ENCODE peak calls at places on chromosomes 12 and 14, in six cellular contexts. I, Y, N, A, R and X are unnamed samples.

GRCh38 chr12:91704446-91704845 is 441.2 kb downstream of the BTG1 start:
- DNase-seq in I (peak; percentile 81), Y (no peak), N (no peak), A (peak; percentile 75), R (no peak), X (no peak)

GRCh38 chr12:78331764-78332163 is 501.1 kb downstream of the NAV3 start:
- DNase-seq in I (no peak), Y (no peak), N (no peak), A (no peak), R (no peak), X (no peak)

GRCh38 chr14:45227566-45227965 is 25.4 kb downstream of the MIS18BP1 start:
- DNase-seq in I (no peak), Y (no peak), N (no peak), A (no peak), R (no peak), X (no peak)

GRCh38 chr12:119710941-119711551 is 43.1 kb downstream of the PRKAB1 start:
- DNase-seq in I (peak; percentile 9), Y (no peak), N (no peak), A (no peak), R (no peak), X (no peak)

GRCh38 chr12:54374555-54375257 is 9.8 kb downstream of the ZNF385A start:
- DNase-seq in I (no peak), Y (no peak), N (no peak), A (no peak), R (no peak), X (no peak)

GRCh38 chr14:26261368-26262122 is 336.3 kb downstream of the NOVA1 start:
- DNase-seq in I (no peak), Y (no peak), N (no peak), A (no peak), R (no peak), X (no peak)

GRCh38 chr14:98293527-98293926 is 978.5 kb downstream of the BCL11B start:
- DNase-seq in I (no peak), Y (no peak), N (no peak), A (peak; percentile 71), R (no peak), X (no peak)

GRCh38 chr12:66196806-66197205 is 7.8 kb downstream of the IRAK3 start:
- DNase-seq in I (no peak), Y (no peak), N (peak; percentile 40), A (no peak), R (no peak), X (no peak)

GRCh38 chr12:114399664-114400211 is 6.2 kb downstream of the TBX5 start:
- DNase-seq in I (no peak), Y (no peak), N (no peak), A (peak; percentile 3), R (peak; percentile 62), X (no peak)

GRCh38 chr14:61088081-61088480 is 107.0 kb downstream of the SLC38A6 start:
- DNase-seq in I (peak; percentile 79), Y (no peak), N (no peak), A (no peak), R (no peak), X (no peak)

GRCh38 chr14:26966942-26967341 is 369.1 kb upstream of the NOVA1 start:
- DNase-seq in I (peak; percentile 9), Y (no peak), N (no peak), A (no peak), R (no peak), X (no peak)

GRCh38 chr14:69519253-69519661 is 34.7 kb downstream of the PLEKHD1 start:
- DNase-seq in I (peak; percentile 17), Y (no peak), N (no peak), A (peak; percentile 29), R (no peak), X (no peak)

GRCh38 chr12:117587646-117588287 is 226.3 kb upstream of the NOS1 start:
- DNase-seq in I (peak; percentile 76), Y (peak; percentile 53), N (no peak), A (peak; percentile 4), R (peak; percentile 15), X (peak; percentile 40)

GRCh38 chr12:8052679-8053078 is 13.5 kb downstream of the C3AR1 start:
- DNase-seq in I (no peak), Y (no peak), N (no peak), A (no peak), R (no peak), X (no peak)

GRCh38 chr12:30508205-30508967 is 187.3 kb downstream of the IPO8 start:
- DNase-seq in I (no peak), Y (no peak), N (no peak), A (no peak), R (no peak), X (no peak)

GRCh38 chr12:56629459-56630179 is 507 bp downstream of the BAZ2A start:
- DNase-seq in I (peak; percentile 18), Y (peak; percentile 67), N (peak; percentile 46), A (peak; percentile 12), R (no peak), X (no peak)

GRCh38 chr12:99984271-99985128 is at the start of gene ANKS1B:
- DNase-seq in I (peak; percentile 49), Y (peak; percentile 63), N (peak; percentile 33), A (peak; percentile 19), R (no peak), X (peak; percentile 80)

GRCh38 chr14:68464716-68465115 is 328.2 kb downstream of the ZFP36L1 start:
- DNase-seq in I (peak; percentile 97), Y (no peak), N (no peak), A (peak; percentile 86), R (peak; percentile 94), X (no peak)

GRCh38 chr14:76081642-76082041 is 70.1 kb upstream of the GPATCH2L start:
- DNase-seq in I (no peak), Y (no peak), N (no peak), A (no peak), R (no peak), X (no peak)

GRCh38 chr12:5989621-5990020 is 44.6 kb upstream of the ANO2 start:
- DNase-seq in I (no peak), Y (no peak), N (no peak), A (no peak), R (no peak), X (no peak)

DNA sequence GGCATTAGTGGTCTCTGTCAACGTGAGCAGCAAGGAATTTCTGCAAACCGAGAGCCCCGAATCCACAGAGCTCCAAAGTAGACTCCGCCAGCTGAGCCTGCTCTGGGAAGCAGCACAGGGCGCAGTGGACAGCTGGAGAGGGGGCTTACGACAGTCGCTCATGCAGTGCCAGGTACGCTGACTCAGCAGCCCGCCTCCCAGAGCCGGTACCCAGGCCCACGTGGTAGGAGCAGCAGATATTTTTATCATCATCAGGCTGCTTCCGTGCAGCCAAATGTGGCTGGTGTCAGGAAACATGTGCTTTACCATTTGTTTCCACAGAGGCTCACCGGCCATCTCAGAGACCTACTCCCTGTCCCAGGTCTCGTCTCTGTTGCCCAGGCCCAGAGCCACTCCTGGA is 73.7 kb downstream of the ESR2 start:
- DNase-seq in I (no peak), Y (no peak), N (no peak), A (no peak), R (no peak), X (no peak)
- H3K4me3 ChIP-seq in I (no peak overlapping the region), Y (no peak overlapping the region), N (no peak overlapping the region), A (no peak overlapping the region), R (no peak overlapping the region), X (no peak overlapping the region)

GRCh38 chr14:47675239-47675488 is 241 bp downstream of the MDGA2 start:
- DNase-seq in I (no peak), Y (no peak), N (no peak), A (peak; percentile 0), R (no peak), X (no peak)

GRCh38 chr14:47674546-47675238 is 713 bp downstream of the MDGA2 start:
- DNase-seq in I (no peak), Y (no peak), N (no peak), A (no peak), R (no peak), X (no peak)

GRCh38 chr14:47675489-47676300 is at the start of gene MDGA2:
- DNase-seq in I (no peak), Y (peak; percentile 20), N (no peak), A (peak; percentile 5), R (no peak), X (no peak)

GRCh38 chr14:47676301-47676617 is 854 bp upstream of the MDGA2 start:
- DNase-seq in I (no peak), Y (no peak), N (no peak), A (no peak), R (no peak), X (no peak)

DNA sequence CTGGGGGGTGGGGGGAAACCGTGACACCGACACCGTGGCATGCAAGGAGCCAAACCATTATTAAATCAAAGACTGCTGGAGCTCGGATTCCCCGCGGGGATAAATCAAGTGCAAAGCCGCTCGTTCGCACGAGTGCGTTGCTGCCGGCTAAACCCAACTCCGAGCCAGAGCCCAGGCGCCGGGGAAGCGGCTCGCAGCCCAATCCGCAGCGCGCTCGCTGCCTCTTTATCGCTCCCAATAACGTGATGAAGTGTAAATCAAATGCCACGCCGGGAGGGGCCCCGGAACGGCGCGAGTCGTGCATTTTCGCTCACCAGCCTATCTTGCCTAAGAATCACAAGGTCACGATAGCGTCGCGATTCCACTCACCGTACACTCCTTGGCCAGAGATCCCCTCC is 1.3 kb downstream of the MDGA2 start:
- DNase-seq in I (no peak), Y (no peak), N (no peak), A (no peak), R (no peak), X (no peak)
- H3K27me3 ChIP-seq in I (peaks cover 23% of the 10 kb centered on the region), Y (no peaks in the 10 kb centered on the region), N (no peaks in the 10 kb centered on the region), A (peaks cover 23% of the 10 kb centered on the region), R (no peaks in the 10 kb centered on the region), X (no peaks in the 10 kb centered on the region)

GRCh38 chr14:84871734-84872133 is 658.2 kb upstream of the FLRT2 start:
- DNase-seq in I (no peak), Y (no peak), N (no peak), A (no peak), R (no peak), X (no peak)
- H3K4me3 ChIP-seq in I (no peak overlapping the region), Y (no peak overlapping the region), N (no peak overlapping the region), A (no peak overlapping the region), R (no peak overlapping the region), X (no peak overlapping the region)

DNA sequence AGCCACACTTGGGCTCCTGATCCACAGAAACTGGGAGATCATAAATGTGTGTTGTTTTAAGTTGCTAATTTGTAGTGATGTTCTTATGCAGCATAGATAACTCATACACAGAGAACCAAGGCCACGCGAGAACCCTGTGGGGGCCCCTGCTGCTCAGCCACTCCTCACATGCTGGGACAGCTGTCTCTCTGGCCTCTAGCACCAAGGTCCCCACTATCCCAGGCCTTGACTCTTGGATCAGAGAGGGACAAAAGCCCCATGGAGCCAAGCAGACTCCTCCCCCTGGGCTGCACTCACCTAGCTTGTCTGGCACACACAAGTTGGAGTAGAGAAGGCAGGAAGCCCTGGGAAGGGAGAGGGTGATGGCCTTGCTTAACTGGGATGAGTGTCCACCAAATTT is 11.3 kb downstream of the PLD4 start:
- DNase-seq in I (no peak), Y (no peak), N (no peak), A (peak; percentile 4), R (no peak), X (no peak)
- H3K27me3 ChIP-seq in I (no peaks in the 10 kb centered on the region), Y (no peaks in the 10 kb centered on the region), N (peaks cover 7% of the 10 kb centered on the region), A (no peaks in the 10 kb centered on the region), R (no peaks in the 10 kb centered on the region), X (peaks cover 45% of the 10 kb centered on the region)

GRCh38 chr12:47757840-47758583 is 668 bp downstream of the RAPGEF3 start:
- DNase-seq in I (no peak), Y (no peak), N (no peak), A (no peak), R (no peak), X (no peak)
- H3K4me3 ChIP-seq in I (peak overlapping the region; percentile 75), Y (no peak overlapping the region), N (no peak overlapping the region), A (peak overlapping the region; percentile 50), R (peak overlapping the region; percentile 73), X (peak overlapping the region; percentile 41)